ENCODE peak calls at places on chromosomes 3 and 15, in ten cellular contexts. C is Calu3, X is AG09309, U is osteocyte, P is GM13976, J is tibial artery, M is IMR-90, L is RWPE2, N is fibroblast of lung, T is neural crest cell. I is an unnamed sample.

GRCh38 chr3:71243230-71243629 is 340.3 kb downstream of the FOXP1 start:
- DNase-seq in C (no peak), P (no peak), J (no peak), X (no peak), T (no peak), N (peak; percentile 50), M (no peak), L (no peak), U (no peak), I (no peak)

GRCh38 chr3:189142527-189142926 is 29.2 kb upstream of the TPRG1 start:
- DNase-seq in T (no peak), L (no peak), X (no peak), M (no peak), J (no peak), C (no peak), P (no peak), U (no peak), N (no peak), I (no peak)

GRCh38 chr3:17730318-17730967 is 12.0 kb downstream of the TBC1D5 start:
- DNase-seq in P (no peak), L (no peak), U (no peak), J (no peak), N (peak; percentile 77), X (peak; percentile 3), M (peak; percentile 49), T (no peak), C (peak; percentile 39), I (no peak)

GRCh38 chr15:25799906-25800700 is 63.0 kb downstream of the ATP10A start:
- DNase-seq in C (no peak), J (no peak), P (no peak), X (no peak), M (no peak), N (no peak), L (no peak), T (no peak), U (peak; percentile 72), I (no peak)

GRCh38 chr15:29695486-29696167 is 126.6 kb downstream of the TJP1 start:
- DNase-seq in C (no peak), N (no peak), J (no peak), L (no peak), P (no peak), T (no peak), M (no peak), X (no peak), U (no peak), I (no peak)

GRCh38 chr3:183619624-183620274 is 15.7 kb upstream of the KLHL24 start:
- DNase-seq in L (no peak), C (no peak), T (no peak), P (no peak), U (no peak), J (no peak), M (no peak), X (no peak), N (no peak), I (no peak)

GRCh38 chr3:157099337-157100078 is 60.4 kb downstream of the CCNL1 start:
- DNase-seq in U (no peak), J (no peak), T (no peak), M (peak; percentile 47), P (no peak), L (no peak), X (no peak), C (no peak), N (peak; percentile 77), I (no peak)

GRCh38 chr15:55685292-55685691 is 57.7 kb downstream of the PRTG start:
- DNase-seq in P (peak; percentile 32), M (peak; percentile 35), J (no peak), U (no peak), X (peak; percentile 18), T (no peak), C (no peak), L (no peak), N (no peak), I (no peak)

GRCh38 chr15:54150255-54150654 is 172.0 kb downstream of the UNC13C start:
- DNase-seq in P (no peak), X (no peak), M (peak; percentile 65), L (no peak), T (no peak), C (no peak), U (no peak), N (no peak), J (no peak), I (no peak)

GRCh38 chr3:52226229-52226817 is 878 bp upstream of the TLR9 start:
- DNase-seq in J (no peak), T (no peak), U (no peak), N (no peak), P (no peak), M (no peak), C (no peak), L (peak; percentile 45), X (no peak), I (peak; percentile 53)

GRCh38 chr3:129107793-129108192 is 13.8 kb downstream of the RAB43 start:
- DNase-seq in X (no peak), L (no peak), C (no peak), P (no peak), M (no peak), N (no peak), U (no peak), T (no peak), J (no peak), I (no peak)

GRCh38 chr15:98796685-98797084 is 148.3 kb downstream of the IGF1R start:
- DNase-seq in N (no peak), X (no peak), P (no peak), J (no peak), L (no peak), U (no peak), C (no peak), M (no peak), T (no peak), I (no peak)

GRCh38 chr15:49865925-49866757 is 245.3 kb downstream of the DTWD1 start:
- DNase-seq in J (no peak), X (no peak), M (no peak), N (no peak), L (no peak), P (no peak), U (no peak), C (peak; percentile 9), T (no peak), I (no peak)

GRCh38 chr15:41535529-41535928 is 8.5 kb downstream of the RPAP1 start:
- DNase-seq in N (no peak), P (no peak), M (no peak), U (no peak), X (no peak), T (no peak), L (no peak), J (no peak), C (no peak), I (no peak)

GRCh38 chr3:101695779-101696372 is 9.4 kb upstream of the RPL24 start:
- DNase-seq in N (peak; percentile 50), L (no peak), C (peak; percentile 42), U (no peak), X (no peak), J (no peak), M (peak; percentile 53), P (no peak), T (peak; percentile 52), I (no peak)

GRCh38 chr15:83926116-83926515 is 272.2 kb downstream of the ADAMTSL3 start:
- DNase-seq in J (no peak), N (no peak), P (no peak), X (no peak), T (no peak), U (no peak), C (no peak), M (peak; percentile 7), L (no peak), I (no peak)

GRCh38 chr3:94532951-94533350 is 470.1 kb downstream of the NSUN3 start:
- DNase-seq in T (no peak), L (no peak), U (no peak), P (no peak), C (no peak), J (no peak), X (no peak), M (no peak), N (no peak), I (no peak)

GRCh38 chr3:32532434-32532833 is 29.8 kb upstream of the CMTM6 start:
- DNase-seq in U (no peak), P (no peak), X (no peak), M (no peak), L (no peak), N (no peak), J (no peak), C (no peak), T (no peak), I (no peak)
- TF ChIP-seq CTCF in U (no peak), P (no peak), X (no peak), M (no peak), L (no peak), N (no peak), J (no peak), C (no peak), T (no peak), I (no peak)

GRCh38 chr3:10772230-10773161 is 43.5 kb upstream of the SLC6A11 start:
- DNase-seq in L (peak; percentile 68), C (peak; percentile 44), X (no peak), J (no peak), N (peak; percentile 7), P (no peak), M (no peak), U (peak; percentile 81), T (no peak), I (peak; percentile 66)
- TF ChIP-seq CTCF in L (peak; percentile 65), C (peak; percentile 44), X (peak; percentile 26), J (no peak), N (no peak), P (no peak), M (peak; percentile 2), U (peak; percentile 13), T (peak; percentile 54), I (peak; percentile 53)

DNA sequence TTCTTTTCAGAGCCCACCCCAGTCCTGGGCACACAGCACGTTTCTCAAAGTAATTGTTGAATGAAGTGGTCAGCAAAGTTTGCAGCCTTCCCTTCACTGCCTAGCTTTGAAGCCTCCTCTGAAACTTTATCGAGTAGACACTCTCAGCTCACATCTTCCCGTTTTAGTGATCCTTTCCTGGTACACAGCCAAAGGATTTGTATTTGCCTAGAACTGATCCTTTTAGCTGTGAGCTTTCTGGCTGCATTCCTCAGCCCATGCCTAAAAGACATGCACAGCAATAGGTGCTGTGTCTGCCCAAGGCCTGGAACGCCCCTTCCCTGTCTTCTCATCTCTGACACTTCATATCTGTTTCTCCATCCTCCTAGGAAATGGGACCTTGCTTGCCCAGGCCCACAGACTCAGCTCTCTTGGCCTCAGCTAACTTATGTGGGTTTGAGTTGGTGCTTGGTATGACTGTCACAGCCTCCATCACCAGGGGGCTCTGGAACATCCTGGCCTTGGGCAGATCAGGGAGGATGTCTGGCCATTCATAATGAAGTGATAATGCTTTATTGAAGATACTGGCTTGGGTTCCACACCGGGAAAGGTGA is 156.8 kb upstream of the SMAD3 start:
- DNase-seq in J (no peak), C (no peak), N (no peak), L (peak; percentile 21), P (no peak), T (no peak), M (peak; percentile 30), X (no peak), U (no peak), I (no peak)
- TF ChIP-seq CTCF in J (no peak), C (no peak), N (no peak), L (peak; percentile 8), P (no peak), T (no peak), M (no peak), X (no peak), U (no peak), I (no peak)

DNA sequence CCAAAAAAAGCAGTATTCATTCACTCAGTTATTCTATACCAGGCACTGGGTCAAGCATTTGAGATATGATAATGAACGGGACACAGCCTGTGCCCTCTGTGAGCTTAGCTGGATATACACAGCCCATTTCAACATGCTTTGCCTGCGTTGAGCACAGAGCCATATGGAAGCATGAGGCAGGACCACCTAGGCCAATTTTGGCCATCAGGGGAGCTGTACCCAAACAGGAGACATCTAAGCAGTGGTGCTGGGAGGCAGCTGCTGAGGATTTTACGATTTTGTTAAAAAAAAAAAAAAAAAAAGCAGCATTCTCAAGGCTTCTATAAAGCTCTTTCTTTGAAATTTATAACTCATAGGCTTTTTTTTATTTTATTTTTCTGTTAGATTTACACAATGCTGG is 87.2 kb upstream of the SLC2A2 start:
- DNase-seq in U (no peak), T (no peak), M (no peak), C (no peak), X (no peak), P (no peak), J (no peak), L (no peak), N (no peak), I (no peak)
- TF ChIP-seq CTCF in U (peak; percentile 26), T (peak; percentile 27), M (no peak), C (no peak), X (peak; percentile 7), P (no peak), J (no peak), L (peak; percentile 9), N (peak; percentile 15), I (peak; percentile 56)

I was measured in type B pancreatic cell.